ENCODE peak calls at places on chromosomes 2 and 18, in eight cellular contexts. O is COR-L47; R is psoas muscle; L is activated T-cell treated with anti-CD3 and anti-CD28 coated beads, Interleukin-2, amount 50 U/mL, for 24 hours; T is astrocyte of the spinal cord; N is GM23248; E is lower lobe of right lung; H is GM23338. A is an unnamed sample.

GRCh38 chr18:8423051-8423558 is 186.1 kb upstream of the RAB12 start:
- DNase-seq in O (no peak), R (no peak), L (no peak), T (peak), N (peak), E (no peak), H (no peak), A (peak)

GRCh38 chr18:9914334-9914583 is 443 bp downstream of the VAPA start:
- DNase-seq in O (no peak), R (no peak), L (no peak), T (no peak), N (no peak), E (no peak), H (peak), A (no peak)

GRCh38 chr18:77086656-77087390 is 45.8 kb downstream of the MBP start:
- DNase-seq in O (no peak), R (no peak), L (no peak), T (no peak), N (peak), E (no peak), H (peak), A (no peak)

GRCh38 chr2:86035883-86036789 is 69.5 kb downstream of the POLR1A start:
- DNase-seq in O (peak), R (peak), L (peak), T (peak), N (peak), E (peak), H (peak), A (peak)

GRCh38 chr2:230330206-230330605 is 3.2 kb downstream of the SP140L start:
- DNase-seq in O (no peak), R (no peak), L (no peak), T (no peak), N (no peak), E (no peak), H (no peak), A (no peak)

GRCh38 chr2:42923632-42924425 is 131.4 kb upstream of the HAAO start:
- DNase-seq in O (no peak), R (no peak), L (no peak), T (peak), N (peak), E (no peak), H (peak), A (peak)

GRCh38 chr2:47021301-47022009 is 105.8 kb upstream of the MCFD2 start:
- DNase-seq in O (no peak), R (no peak), L (no peak), T (no peak), N (no peak), E (no peak), H (no peak), A (no peak)

GRCh38 chr2:73373335-73373734 is 12.3 kb upstream of the ALMS1 start:
- DNase-seq in O (no peak), R (no peak), L (no peak), T (no peak), N (no peak), E (no peak), H (no peak), A (no peak)

GRCh38 chr2:152409691-152410597 is 75.0 kb downstream of the FMNL2 start:
- DNase-seq in O (no peak), R (no peak), L (no peak), T (peak), N (peak), E (no peak), H (no peak), A (peak)

GRCh38 chr18:78632111-78632541 is 347.5 kb upstream of the SALL3 start:
- DNase-seq in O (no peak), R (no peak), L (peak), T (no peak), N (peak), E (no peak), H (peak), A (peak)

GRCh38 chr2:174877796-174878195 is 113.5 kb upstream of the CHRNA1 start:
- DNase-seq in O (no peak), R (no peak), L (no peak), T (no peak), N (no peak), E (no peak), H (no peak), A (no peak)

GRCh38 chr2:109062558-109063325 is 66.3 kb upstream of the SH3RF3 start:
- DNase-seq in O (peak), R (no peak), L (no peak), T (no peak), N (peak), E (no peak), H (peak), A (no peak)

GRCh38 chr2:3265981-3266726 is 111.5 kb downstream of the EIPR1 start:
- DNase-seq in O (no peak), R (no peak), L (no peak), T (no peak), N (no peak), E (no peak), H (peak), A (no peak)

GRCh38 chr2:149166958-149167810 is 128.7 kb downstream of the LYPD6B start:
- DNase-seq in O (no peak), R (no peak), L (peak), T (no peak), N (no peak), E (no peak), H (no peak), A (peak)

GRCh38 chr18:79905389-79905911 is 46.0 kb downstream of the SLC66A2 start:
- DNase-seq in O (no peak), R (no peak), L (no peak), T (no peak), N (peak), E (peak), H (no peak), A (no peak)

GRCh38 chr18:24799720-24800119 is 339.3 kb downstream of the HRH4 start:
- DNase-seq in O (no peak), R (no peak), L (no peak), T (no peak), N (no peak), E (no peak), H (no peak), A (no peak)

GRCh38 chr2:25252291-25253152 is 84.1 kb upstream of the POMC start:
- DNase-seq in O (peak), R (peak), L (peak), T (peak), N (peak), E (peak), H (peak), A (peak)

A was measured in ELR.